ENCODE peak calls at places on chromosomes 13 and 19, in ten cellular contexts. One of them, this sample, is unnamed.

GRCh38 chr13:105665284-105665683 is 870.2 kb downstream of the EFNB2 start:
- DNase-seq in upper lobe of left lung: no peak
- DNase-seq in cardiac muscle cell: no peak
- DNase-seq in colonic mucosa: no peak
- DNase-seq in PC-3: peak; percentile 11
- DNase-seq in esophagus squamous epithelium: no peak
- DNase-seq in heart right ventricle: no peak
- DNase-seq in heart left ventricle: no peak
- DNase-seq in DND-41: no peak
- DNase-seq in ovary: no peak
- DNase-seq in this sample: no peak

GRCh38 chr13:112658807-112659206 is 31.0 kb upstream of the ATP11A start:
- DNase-seq in heart left ventricle: no peak
- DNase-seq in PC-3: no peak
- DNase-seq in colonic mucosa: no peak
- DNase-seq in heart right ventricle: no peak
- DNase-seq in esophagus squamous epithelium: no peak
- DNase-seq in upper lobe of left lung: no peak
- DNase-seq in DND-41: no peak
- DNase-seq in ovary: no peak
- DNase-seq in cardiac muscle cell: no peak
- DNase-seq in this sample: no peak

GRCh38 chr13:74288361-74288911 is 154.2 kb upstream of the KLF12 start:
- DNase-seq in colonic mucosa: peak; percentile 46
- DNase-seq in esophagus squamous epithelium: no peak
- DNase-seq in PC-3: no peak
- DNase-seq in heart right ventricle: peak; percentile 35
- DNase-seq in ovary: peak; percentile 21
- DNase-seq in heart left ventricle: peak; percentile 46
- DNase-seq in DND-41: peak; percentile 59
- DNase-seq in upper lobe of left lung: peak; percentile 26
- DNase-seq in cardiac muscle cell: no peak
- DNase-seq in this sample: no peak

GRCh38 chr19:5321851-5322681 is 18.5 kb downstream of the PTPRS start:
- DNase-seq in esophagus squamous epithelium: no peak
- DNase-seq in cardiac muscle cell: no peak
- DNase-seq in upper lobe of left lung: no peak
- DNase-seq in colonic mucosa: peak; percentile 18
- DNase-seq in heart left ventricle: no peak
- DNase-seq in PC-3: no peak
- DNase-seq in heart right ventricle: no peak
- DNase-seq in DND-41: no peak
- DNase-seq in ovary: no peak
- DNase-seq in this sample: no peak

GRCh38 chr13:111907341-111907880 is 159.5 kb upstream of the SOX1 start:
- DNase-seq in upper lobe of left lung: no peak
- DNase-seq in colonic mucosa: peak; percentile 4
- DNase-seq in cardiac muscle cell: no peak
- DNase-seq in esophagus squamous epithelium: no peak
- DNase-seq in PC-3: no peak
- DNase-seq in heart left ventricle: peak; percentile 8
- DNase-seq in ovary: no peak
- DNase-seq in heart right ventricle: no peak
- DNase-seq in DND-41: no peak
- DNase-seq in this sample: peak; percentile 14

GRCh38 chr13:42654760-42655159 is 80.8 kb downstream of the TNFSF11 start:
- DNase-seq in colonic mucosa: no peak
- DNase-seq in PC-3: no peak
- DNase-seq in DND-41: no peak
- DNase-seq in esophagus squamous epithelium: no peak
- DNase-seq in heart left ventricle: no peak
- DNase-seq in upper lobe of left lung: no peak
- DNase-seq in cardiac muscle cell: peak; percentile 20
- DNase-seq in heart right ventricle: no peak
- DNase-seq in ovary: no peak
- DNase-seq in this sample: no peak

GRCh38 chr13:106568225-106569003 is 477 bp upstream of the ARGLU1 start:
- DNase-seq in ovary: no peak
- DNase-seq in heart left ventricle: no peak
- DNase-seq in PC-3: no peak
- DNase-seq in cardiac muscle cell: no peak
- DNase-seq in colonic mucosa: no peak
- DNase-seq in upper lobe of left lung: no peak
- DNase-seq in esophagus squamous epithelium: no peak
- DNase-seq in DND-41: peak; percentile 14
- DNase-seq in heart right ventricle: no peak
- DNase-seq in this sample: no peak

GRCh38 chr19:3607398-3608078 is 863 bp upstream of the TBXA2R start:
- DNase-seq in heart right ventricle: peak; percentile 73
- DNase-seq in colonic mucosa: peak; percentile 36
- DNase-seq in cardiac muscle cell: peak; percentile 54
- DNase-seq in upper lobe of left lung: peak; percentile 53
- DNase-seq in ovary: peak; percentile 68
- DNase-seq in heart left ventricle: peak; percentile 83
- DNase-seq in PC-3: peak; percentile 46
- DNase-seq in DND-41: no peak
- DNase-seq in esophagus squamous epithelium: no peak
- DNase-seq in this sample: peak; percentile 45

GRCh38 chr19:33806434-33806881 is 9.8 kb downstream of the KCTD15 start:
- DNase-seq in DND-41: no peak
- DNase-seq in ovary: no peak
- DNase-seq in esophagus squamous epithelium: no peak
- DNase-seq in heart left ventricle: no peak
- DNase-seq in cardiac muscle cell: no peak
- DNase-seq in upper lobe of left lung: no peak
- DNase-seq in heart right ventricle: no peak
- DNase-seq in PC-3: no peak
- DNase-seq in colonic mucosa: peak; percentile 62
- DNase-seq in this sample: no peak

GRCh38 chr19:50005428-50005827 is 19.7 kb downstream of the VRK3 start:
- DNase-seq in heart right ventricle: no peak
- DNase-seq in heart left ventricle: no peak
- DNase-seq in esophagus squamous epithelium: no peak
- DNase-seq in DND-41: no peak
- DNase-seq in PC-3: no peak
- DNase-seq in ovary: no peak
- DNase-seq in upper lobe of left lung: no peak
- DNase-seq in colonic mucosa: no peak
- DNase-seq in cardiac muscle cell: no peak
- DNase-seq in this sample: no peak

GRCh38 chr13:92197669-92198068 is 799.2 kb downstream of the GPC5 start:
- DNase-seq in DND-41: no peak
- DNase-seq in esophagus squamous epithelium: no peak
- DNase-seq in colonic mucosa: no peak
- DNase-seq in upper lobe of left lung: no peak
- DNase-seq in heart right ventricle: no peak
- DNase-seq in ovary: no peak
- DNase-seq in cardiac muscle cell: peak; percentile 49
- DNase-seq in PC-3: no peak
- DNase-seq in heart left ventricle: no peak
- DNase-seq in this sample: no peak

GRCh38 chr13:38415233-38415632 is 65.6 kb downstream of the UFM1 start:
- DNase-seq in heart left ventricle: peak; percentile 26
- DNase-seq in ovary: no peak
- DNase-seq in esophagus squamous epithelium: no peak
- DNase-seq in upper lobe of left lung: no peak
- DNase-seq in DND-41: no peak
- DNase-seq in colonic mucosa: no peak
- DNase-seq in heart right ventricle: no peak
- DNase-seq in cardiac muscle cell: no peak
- DNase-seq in PC-3: no peak
- DNase-seq in this sample: no peak

DNA sequence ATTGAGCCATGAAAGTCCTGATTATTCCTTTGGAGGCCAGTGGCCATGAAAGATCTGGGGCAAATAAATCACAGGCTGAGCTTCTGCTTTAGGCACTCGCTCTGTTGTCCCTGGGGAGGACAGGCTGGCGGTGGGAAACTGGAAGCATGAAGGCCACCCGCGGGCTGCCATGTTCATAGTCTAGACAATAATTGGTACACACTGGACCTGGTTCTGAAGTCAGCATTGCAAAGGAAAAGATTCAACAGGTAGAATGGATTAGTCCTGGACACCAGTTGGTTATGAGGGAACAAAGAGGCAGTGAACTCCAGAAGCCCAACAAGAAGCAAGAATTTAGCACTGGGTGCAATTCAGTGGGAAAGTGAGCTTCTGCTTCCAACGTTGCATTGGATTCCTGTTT is 336.2 kb downstream of the ZNF536 start:
- DNase-seq in DND-41: no peak
- DNase-seq in ovary: no peak
- DNase-seq in heart left ventricle: no peak
- DNase-seq in esophagus squamous epithelium: no peak
- DNase-seq in PC-3: no peak
- DNase-seq in heart right ventricle: no peak
- DNase-seq in upper lobe of left lung: no peak
- DNase-seq in cardiac muscle cell: no peak
- DNase-seq in colonic mucosa: no peak
- DNase-seq in this sample: no peak
- TF ChIP-seq CTCF in DND-41: no peak
- TF ChIP-seq CTCF in ovary: no peak
- TF ChIP-seq CTCF in heart left ventricle: no peak
- TF ChIP-seq CTCF in esophagus squamous epithelium: no peak
- TF ChIP-seq CTCF in PC-3: no peak
- TF ChIP-seq CTCF in heart right ventricle: no peak
- TF ChIP-seq CTCF in upper lobe of left lung: no peak
- TF ChIP-seq CTCF in cardiac muscle cell: no peak
- TF ChIP-seq CTCF in colonic mucosa: no peak
- TF ChIP-seq CTCF in this sample: no peak

DNA sequence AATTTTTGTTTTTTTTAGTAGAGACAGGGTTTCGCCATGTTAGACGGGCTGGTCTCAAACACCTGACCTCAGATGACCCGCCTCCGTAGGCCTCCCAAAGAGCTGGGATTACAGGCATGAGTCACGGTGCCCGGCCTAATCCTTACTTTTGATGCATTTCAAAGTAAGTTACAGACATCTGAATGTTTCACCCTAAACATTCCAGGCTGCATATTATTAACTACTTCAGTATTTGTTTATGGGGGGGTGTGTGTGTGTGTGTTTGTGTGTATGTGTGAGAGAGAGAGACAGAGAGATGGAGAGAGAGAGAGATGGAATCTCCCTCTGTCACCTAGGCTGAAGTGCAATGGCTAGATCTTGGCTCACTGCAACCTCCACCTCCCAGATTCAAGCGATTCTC is 13.1 kb downstream of the SULT2B1 start:
- DNase-seq in PC-3: peak; percentile 57
- DNase-seq in DND-41: no peak
- DNase-seq in heart left ventricle: no peak
- DNase-seq in upper lobe of left lung: no peak
- DNase-seq in colonic mucosa: no peak
- DNase-seq in cardiac muscle cell: peak; percentile 40
- DNase-seq in esophagus squamous epithelium: no peak
- DNase-seq in ovary: no peak
- DNase-seq in heart right ventricle: no peak
- DNase-seq in this sample: no peak
- H3K27ac ChIP-seq in PC-3: no peak overlapping the region
- H3K27ac ChIP-seq in DND-41: no peak overlapping the region
- H3K27ac ChIP-seq in heart left ventricle: no peak overlapping the region
- H3K27ac ChIP-seq in upper lobe of left lung: no peak overlapping the region
- H3K27ac ChIP-seq in colonic mucosa: no peak overlapping the region
- H3K27ac ChIP-seq in cardiac muscle cell: no peak overlapping the region
- H3K27ac ChIP-seq in esophagus squamous epithelium: no peak overlapping the region
- H3K27ac ChIP-seq in ovary: no peak overlapping the region
- H3K27ac ChIP-seq in heart right ventricle: no peak overlapping the region
- H3K27ac ChIP-seq in this sample: peak overlapping the region; percentile 16

GRCh38 chr19:56840452-56841193 is at the start of the genes PEG3 and ZIM2:
- DNase-seq in PC-3: no peak
- DNase-seq in colonic mucosa: peak; percentile 26
- DNase-seq in heart left ventricle: peak; percentile 71
- DNase-seq in cardiac muscle cell: peak; percentile 44
- DNase-seq in esophagus squamous epithelium: no peak
- DNase-seq in heart right ventricle: peak; percentile 76
- DNase-seq in ovary: peak; percentile 94
- DNase-seq in upper lobe of left lung: peak; percentile 29
- DNase-seq in DND-41: no peak
- DNase-seq in this sample: no peak
- H3K9me3 ChIP-seq in PC-3: peaks cover 32% of the 10 kb centered on the region
- H3K9me3 ChIP-seq in colonic mucosa: no peaks in the 10 kb centered on the region
- H3K9me3 ChIP-seq in heart left ventricle: no peaks in the 10 kb centered on the region
- H3K9me3 ChIP-seq in cardiac muscle cell: no peaks in the 10 kb centered on the region
- H3K9me3 ChIP-seq in esophagus squamous epithelium: peaks cover 44% of the 10 kb centered on the region
- H3K9me3 ChIP-seq in heart right ventricle: no peaks in the 10 kb centered on the region
- H3K9me3 ChIP-seq in ovary: no peaks in the 10 kb centered on the region
- H3K9me3 ChIP-seq in upper lobe of left lung: peaks cover 32% of the 10 kb centered on the region
- H3K9me3 ChIP-seq in DND-41: peaks cover 22% of the 10 kb centered on the region
- H3K9me3 ChIP-seq in this sample: peaks cover 7% of the 10 kb centered on the region

GRCh38 chr19:44951179-44952159 is 3.7 kb upstream of the CLPTM1 start:
- DNase-seq in DND-41: peak; percentile 70
- DNase-seq in heart right ventricle: peak; percentile 30
- DNase-seq in ovary: peak; percentile 55
- DNase-seq in colonic mucosa: peak; percentile 72
- DNase-seq in cardiac muscle cell: peak; percentile 89
- DNase-seq in PC-3: peak; percentile 71
- DNase-seq in upper lobe of left lung: peak; percentile 60
- DNase-seq in heart left ventricle: peak; percentile 63
- DNase-seq in esophagus squamous epithelium: no peak
- DNase-seq in this sample: no peak

GRCh38 chr19:44958090-44958489 is 2.9 kb downstream of the CLPTM1 start:
- DNase-seq in colonic mucosa: no peak
- DNase-seq in heart right ventricle: no peak
- DNase-seq in DND-41: no peak
- DNase-seq in esophagus squamous epithelium: no peak
- DNase-seq in ovary: no peak
- DNase-seq in cardiac muscle cell: no peak
- DNase-seq in heart left ventricle: no peak
- DNase-seq in upper lobe of left lung: no peak
- DNase-seq in PC-3: no peak
- DNase-seq in this sample: no peak

GRCh38 chr19:44955500-44956439 is 590 bp downstream of the CLPTM1 start:
- DNase-seq in heart left ventricle: no peak
- DNase-seq in esophagus squamous epithelium: no peak
- DNase-seq in ovary: no peak
- DNase-seq in cardiac muscle cell: no peak
- DNase-seq in heart right ventricle: no peak
- DNase-seq in colonic mucosa: no peak
- DNase-seq in PC-3: no peak
- DNase-seq in upper lobe of left lung: no peak
- DNase-seq in DND-41: no peak
- DNase-seq in this sample: no peak

GRCh38 chr19:44954278-44954648 is 917 bp upstream of the CLPTM1 start:
- DNase-seq in esophagus squamous epithelium: no peak
- DNase-seq in ovary: no peak
- DNase-seq in PC-3: no peak
- DNase-seq in cardiac muscle cell: no peak
- DNase-seq in DND-41: no peak
- DNase-seq in colonic mucosa: no peak
- DNase-seq in heart left ventricle: no peak
- DNase-seq in heart right ventricle: no peak
- DNase-seq in upper lobe of left lung: no peak
- DNase-seq in this sample: no peak

GRCh38 chr19:44954649-44955499 is at the start of gene CLPTM1:
- DNase-seq in PC-3: peak; percentile 90
- DNase-seq in colonic mucosa: peak; percentile 97
- DNase-seq in heart right ventricle: peak; percentile 98
- DNase-seq in cardiac muscle cell: peak; percentile 98
- DNase-seq in esophagus squamous epithelium: peak; percentile 82
- DNase-seq in DND-41: peak; percentile 96
- DNase-seq in ovary: peak; percentile 96
- DNase-seq in heart left ventricle: peak; percentile 98
- DNase-seq in upper lobe of left lung: peak; percentile 95
- DNase-seq in this sample: peak; percentile 96
- TF ChIP-seq CTCF in PC-3: no peak
- TF ChIP-seq CTCF in colonic mucosa: no peak
- TF ChIP-seq CTCF in heart right ventricle: no peak
- TF ChIP-seq CTCF in cardiac muscle cell: no peak
- TF ChIP-seq CTCF in esophagus squamous epithelium: peak; percentile 4
- TF ChIP-seq CTCF in DND-41: no peak
- TF ChIP-seq CTCF in ovary: peak; percentile 57
- TF ChIP-seq CTCF in heart left ventricle: no peak
- TF ChIP-seq CTCF in upper lobe of left lung: peak; percentile 12
- TF ChIP-seq CTCF in this sample: no peak

This sample was measured in RWPE2.